ENCODE peak calls at places on chromosome 22, in seven cellular contexts. W is psoas muscle, A is ascending aorta, T is PC-3, Y is AG04450, N is stomach, X is heart left ventricle. Q is an unnamed sample.

GRCh38 chr22:41482319-41482935 is 13.5 kb downstream of the ACO2 start:
- DNase-seq in W (no peak), A (no peak), T (no peak), Y (no peak), N (no peak), X (no peak), Q (no peak)

GRCh38 chr22:31230871-31231621 is 18.9 kb downstream of the LIMK2 start:
- DNase-seq in W (no peak), A (peak; percentile 75), T (peak; percentile 42), Y (peak; percentile 53), N (peak; percentile 68), X (peak; percentile 46), Q (no peak)

GRCh38 chr22:40444483-40444787 is 74.0 kb downstream of the SGSM3 start:
- DNase-seq in W (no peak), A (no peak), T (no peak), Y (no peak), N (no peak), X (no peak), Q (no peak)

GRCh38 chr22:19868333-19868732 is 13.7 kb upstream of the GNB1L start:
- DNase-seq in W (no peak), A (no peak), T (no peak), Y (no peak), N (no peak), X (no peak), Q (no peak)

GRCh38 chr22:40637181-40638150 is 947 bp upstream of the MRTFA start:
- DNase-seq in W (peak; percentile 38), A (peak; percentile 86), T (peak; percentile 7), Y (no peak), N (peak; percentile 63), X (peak; percentile 53), Q (no peak)

GRCh38 chr22:19912236-19912999 is 29.2 kb upstream of the COMT start:
- DNase-seq in W (no peak), A (no peak), T (no peak), Y (no peak), N (peak; percentile 90), X (no peak), Q (no peak)

GRCh38 chr22:44248926-44249325 is 63.8 kb downstream of the SHISAL1 start:
- DNase-seq in W (no peak), A (peak; percentile 30), T (peak; percentile 49), Y (no peak), N (peak; percentile 14), X (no peak), Q (no peak)

GRCh38 chr22:27489265-27489675 is 312.3 kb downstream of the MN1 start:
- DNase-seq in W (no peak), A (no peak), T (peak; percentile 43), Y (no peak), N (peak; percentile 71), X (no peak), Q (no peak)

GRCh38 chr22:29199702-29200400 is 5.8 kb upstream of the EMID1 start:
- DNase-seq in W (no peak), A (no peak), T (no peak), Y (no peak), N (no peak), X (no peak), Q (no peak)

GRCh38 chr22:30516731-30517130 is 11.2 kb upstream of the SEC14L4 start:
- DNase-seq in W (no peak), A (no peak), T (no peak), Y (no peak), N (no peak), X (no peak), Q (no peak)

GRCh38 chr22:42978453-42979103 is 36.4 kb downstream of the PACSIN2 start:
- DNase-seq in W (no peak), A (no peak), T (peak; percentile 78), Y (no peak), N (no peak), X (peak; percentile 52), Q (no peak)

GRCh38 chr22:35334010-35334409 is 34.3 kb downstream of the TOM1 start:
- DNase-seq in W (no peak), A (no peak), T (no peak), Y (no peak), N (no peak), X (no peak), Q (no peak)

GRCh38 chr22:30198152-30198845 is 48.3 kb downstream of the LIF start:
- DNase-seq in W (no peak), A (no peak), T (no peak), Y (no peak), N (no peak), X (no peak), Q (no peak)

GRCh38 chr22:43017525-43018290 is 2.8 kb upstream of the PACSIN2 start:
- DNase-seq in W (no peak), A (no peak), T (no peak), Y (no peak), N (no peak), X (no peak), Q (no peak)

GRCh38 chr22:50705219-50705691 is 32.6 kb downstream of the SHANK3 start:
- DNase-seq in W (no peak), A (no peak), T (no peak), Y (peak; percentile 49), N (peak; percentile 33), X (peak; percentile 73), Q (no peak)

GRCh38 chr22:27429476-27429875 is 372.1 kb downstream of the MN1 start:
- DNase-seq in W (no peak), A (no peak), T (no peak), Y (no peak), N (no peak), X (no peak), Q (no peak)

GRCh38 chr22:20514658-20515406 is 7.4 kb downstream of the MED15 start:
- DNase-seq in W (peak; percentile 82), A (no peak), T (peak; percentile 88), Y (peak; percentile 63), N (no peak), X (no peak), Q (no peak)

GRCh38 chr22:44455151-44455962 is 42.7 kb downstream of the RTL6 start:
- DNase-seq in W (no peak), A (no peak), T (peak; percentile 42), Y (no peak), N (peak; percentile 27), X (no peak), Q (no peak)

GRCh38 chr22:25112538-25113253 is 87.0 kb upstream of the CRYBB3 start:
- DNase-seq in W (no peak), A (no peak), T (no peak), Y (no peak), N (no peak), X (no peak), Q (no peak)
- H3K27ac ChIP-seq in W (peak overlapping the region; percentile 86), A (peak overlapping the region; percentile 93), T (no peak overlapping the region), Y (no peak overlapping the region), N (peak overlapping the region; percentile 86), X (peak overlapping the region; percentile 61), Q (peak overlapping the region; percentile 89)

DNA sequence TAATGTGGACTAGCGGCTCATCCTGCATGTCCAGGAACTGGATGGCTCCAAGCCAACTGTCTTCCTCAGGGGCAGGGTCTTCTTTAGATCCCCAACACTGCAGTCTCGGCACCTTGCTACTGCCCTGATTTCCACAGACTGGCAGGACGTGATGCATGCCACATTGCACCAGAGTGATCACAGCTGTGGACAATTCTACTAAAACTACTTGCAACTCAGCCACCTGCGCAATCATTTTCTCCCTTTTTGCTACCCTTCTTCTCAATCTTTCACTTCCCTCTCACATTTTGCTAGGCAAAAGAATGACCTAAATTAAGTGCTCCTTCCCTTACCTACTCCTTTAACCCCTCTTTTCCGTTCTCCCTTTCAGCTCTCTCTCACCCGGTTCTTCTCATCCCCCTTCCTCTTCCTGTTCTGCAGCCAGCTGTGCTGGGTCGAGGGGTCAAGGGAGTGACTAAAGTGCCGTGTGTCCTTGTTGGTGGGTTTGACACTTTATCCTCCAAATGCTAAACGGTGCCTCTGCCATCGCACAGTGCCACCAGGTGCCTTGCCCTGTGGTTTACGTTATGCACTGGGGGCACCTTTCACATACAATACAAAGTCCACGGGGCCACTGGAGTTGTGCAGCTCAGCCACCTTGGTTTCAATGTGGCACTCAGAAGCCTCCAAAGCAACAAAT is 11.5 kb upstream of the PEX26 start:
- DNase-seq in W (no peak), A (no peak), T (no peak), Y (no peak), N (no peak), X (no peak), Q (no peak)
- H3K4me3 ChIP-seq in W (no peak overlapping the region), A (no peak overlapping the region), T (no peak overlapping the region), Y (no peak overlapping the region), N (no peak overlapping the region), X (no peak overlapping the region), Q (no peak overlapping the region)

GRCh38 chr22:32355760-32356159 is 1.9 kb upstream of the RFPL3 start:
- DNase-seq in W (no peak), A (no peak), T (peak; percentile 37), Y (no peak), N (no peak), X (no peak), Q (no peak)
- TF ChIP-seq CTCF in W (no peak), A (no peak), T (peak; percentile 43), Y (no peak), N (no peak), X (no peak), Q (no peak)

GRCh38 chr22:21816472-21816786 is 51.0 kb downstream of the MAPK1 start:
- DNase-seq in W (no peak), A (no peak), T (no peak), Y (no peak), N (no peak), X (no peak), Q (no peak)

GRCh38 chr22:21818487-21819182 is 48.8 kb downstream of the MAPK1 start:
- DNase-seq in W (no peak), A (no peak), T (no peak), Y (no peak), N (no peak), X (no peak), Q (no peak)

GRCh38 chr22:21816787-21817496 is 50.5 kb downstream of the MAPK1 start:
- DNase-seq in W (no peak), A (no peak), T (peak; percentile 84), Y (peak; percentile 67), N (no peak), X (no peak), Q (no peak)

GRCh38 chr22:21815357-21815756 is 52.1 kb downstream of the MAPK1 start:
- DNase-seq in W (no peak), A (no peak), T (no peak), Y (no peak), N (no peak), X (no peak), Q (no peak)

DNA sequence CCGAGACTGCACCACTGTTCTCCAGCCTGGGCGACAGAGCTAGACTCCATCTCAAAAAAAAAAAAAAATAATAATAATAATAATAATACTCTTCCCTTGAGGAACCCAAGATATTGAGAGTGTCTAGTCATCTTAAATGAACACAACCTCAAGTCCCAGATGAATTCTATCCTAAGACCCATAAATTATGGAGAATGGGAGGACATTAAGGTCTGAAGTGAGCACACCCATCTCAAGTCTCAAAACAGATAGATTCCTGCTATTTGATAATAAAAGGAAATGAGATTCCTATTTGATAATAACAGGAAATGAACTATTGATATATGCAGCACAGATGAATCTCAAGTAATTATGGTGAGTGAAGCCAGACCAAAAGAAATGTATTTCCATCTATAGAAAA is 51.5 kb downstream of the MAPK1 start:
- DNase-seq in W (no peak), A (no peak), T (no peak), Y (no peak), N (no peak), X (no peak), Q (no peak)
- H3K27ac ChIP-seq in W (peak overlapping the region; percentile 62), A (peak overlapping the region; percentile 78), T (peak overlapping the region; percentile 89), Y (no peak overlapping the region), N (no peak overlapping the region), X (peak overlapping the region; percentile 77), Q (no peak overlapping the region)

GRCh38 chr22:21881841-21882753 is 14.7 kb upstream of the MAPK1 start:
- DNase-seq in W (no peak), A (no peak), T (no peak), Y (no peak), N (no peak), X (no peak), Q (no peak)
- H3K4me3 ChIP-seq in W (no peak overlapping the region), A (no peak overlapping the region), T (no peak overlapping the region), Y (no peak overlapping the region), N (no peak overlapping the region), X (no peak overlapping the region), Q (no peak overlapping the region)

Q was measured in thoracic aorta.